ENCODE peak calls at places on chromosome 4, in six cellular contexts. One of them, this sample, is unnamed.

GRCh38 chr4:24564488-24564887 is 19.9 kb downstream of the DHX15 start:
- DNase-seq in CD4-positive, alpha-beta T cell: no peak
- DNase-seq in fibroblast of the conjunctiva: no peak
- DNase-seq in NCI-H1694 treated with DMSO at 0.1 percent for 48 hours: no peak
- DNase-seq in spleen: no peak
- DNase-seq in iris pigment epithelial cell: peak
- DNase-seq in this sample: no peak

GRCh38 chr4:41665808-41666207 is 82.7 kb downstream of the PHOX2B start:
- DNase-seq in CD4-positive, alpha-beta T cell: no peak
- DNase-seq in fibroblast of the conjunctiva: no peak
- DNase-seq in NCI-H1694 treated with DMSO at 0.1 percent for 48 hours: no peak
- DNase-seq in spleen: no peak
- DNase-seq in iris pigment epithelial cell: no peak
- DNase-seq in this sample: no peak

GRCh38 chr4:76854858-76855257 is 43.1 kb downstream of the SOWAHB start:
- DNase-seq in CD4-positive, alpha-beta T cell: no peak
- DNase-seq in fibroblast of the conjunctiva: no peak
- DNase-seq in NCI-H1694 treated with DMSO at 0.1 percent for 48 hours: no peak
- DNase-seq in spleen: no peak
- DNase-seq in iris pigment epithelial cell: no peak
- DNase-seq in this sample: no peak

GRCh38 chr4:75598390-75598789 is 31.9 kb downstream of the CDKL2 start:
- DNase-seq in CD4-positive, alpha-beta T cell: no peak
- DNase-seq in fibroblast of the conjunctiva: no peak
- DNase-seq in NCI-H1694 treated with DMSO at 0.1 percent for 48 hours: no peak
- DNase-seq in spleen: no peak
- DNase-seq in iris pigment epithelial cell: peak
- DNase-seq in this sample: peak

GRCh38 chr4:113882668-113883067 is 96.8 kb downstream of the ARSJ start:
- DNase-seq in CD4-positive, alpha-beta T cell: no peak
- DNase-seq in fibroblast of the conjunctiva: no peak
- DNase-seq in NCI-H1694 treated with DMSO at 0.1 percent for 48 hours: no peak
- DNase-seq in spleen: no peak
- DNase-seq in iris pigment epithelial cell: peak
- DNase-seq in this sample: peak

GRCh38 chr4:122341906-122342305 is 36.9 kb upstream of the ADAD1 start:
- DNase-seq in CD4-positive, alpha-beta T cell: no peak
- DNase-seq in fibroblast of the conjunctiva: no peak
- DNase-seq in NCI-H1694 treated with DMSO at 0.1 percent for 48 hours: no peak
- DNase-seq in spleen: no peak
- DNase-seq in iris pigment epithelial cell: peak
- DNase-seq in this sample: peak

GRCh38 chr4:79682801-79683217 is 274.8 kb upstream of the GK2 start:
- DNase-seq in CD4-positive, alpha-beta T cell: no peak
- DNase-seq in fibroblast of the conjunctiva: no peak
- DNase-seq in NCI-H1694 treated with DMSO at 0.1 percent for 48 hours: no peak
- DNase-seq in spleen: no peak
- DNase-seq in iris pigment epithelial cell: peak
- DNase-seq in this sample: no peak

GRCh38 chr4:146165840-146166239 is 9.7 kb upstream of the LSM6 start:
- DNase-seq in CD4-positive, alpha-beta T cell: no peak
- DNase-seq in fibroblast of the conjunctiva: peak
- DNase-seq in NCI-H1694 treated with DMSO at 0.1 percent for 48 hours: no peak
- DNase-seq in spleen: no peak
- DNase-seq in iris pigment epithelial cell: peak
- DNase-seq in this sample: peak

GRCh38 chr4:3070709-3071500 is 3.4 kb downstream of the HTT-AS start:
- DNase-seq in CD4-positive, alpha-beta T cell: no peak
- DNase-seq in fibroblast of the conjunctiva: no peak
- DNase-seq in NCI-H1694 treated with DMSO at 0.1 percent for 48 hours: no peak
- DNase-seq in spleen: peak
- DNase-seq in iris pigment epithelial cell: no peak
- DNase-seq in this sample: no peak

GRCh38 chr4:73801692-73802091 is 34.8 kb upstream of the CXCL6 start:
- DNase-seq in CD4-positive, alpha-beta T cell: no peak
- DNase-seq in fibroblast of the conjunctiva: no peak
- DNase-seq in NCI-H1694 treated with DMSO at 0.1 percent for 48 hours: no peak
- DNase-seq in spleen: no peak
- DNase-seq in iris pigment epithelial cell: no peak
- DNase-seq in this sample: no peak

GRCh38 chr4:123488916-123489315 is 92.3 kb downstream of the SPRY1 start:
- DNase-seq in CD4-positive, alpha-beta T cell: no peak
- DNase-seq in fibroblast of the conjunctiva: no peak
- DNase-seq in NCI-H1694 treated with DMSO at 0.1 percent for 48 hours: no peak
- DNase-seq in spleen: no peak
- DNase-seq in iris pigment epithelial cell: peak
- DNase-seq in this sample: peak

GRCh38 chr4:150591284-150591874 is 9.4 kb downstream of the MAB21L2 start:
- DNase-seq in CD4-positive, alpha-beta T cell: no peak
- DNase-seq in fibroblast of the conjunctiva: no peak
- DNase-seq in NCI-H1694 treated with DMSO at 0.1 percent for 48 hours: peak
- DNase-seq in spleen: no peak
- DNase-seq in iris pigment epithelial cell: peak
- DNase-seq in this sample: peak

GRCh38 chr4:24419147-24420034 is 165.0 kb downstream of the DHX15 start:
- DNase-seq in CD4-positive, alpha-beta T cell: peak
- DNase-seq in fibroblast of the conjunctiva: peak
- DNase-seq in NCI-H1694 treated with DMSO at 0.1 percent for 48 hours: peak
- DNase-seq in spleen: peak
- DNase-seq in iris pigment epithelial cell: peak
- DNase-seq in this sample: peak